ENCODE peak calls at places on chromosomes 1 and 21, in six cellular contexts. One of them, this sample, is unnamed.

GRCh38 chr1:21396516-21396915 is 43.4 kb upstream of the NBPF3 start:
- DNase-seq in Kasumi-1: peak; percentile 29
- DNase-seq in endothelial cell: no peak
- DNase-seq in T1000: no peak
- DNase-seq in iPS DF 19.7: no peak
- DNase-seq in Calu3: no peak
- DNase-seq in this sample: no peak

GRCh38 chr1:26959722-26960624 is at the start of gene KDF1:
- DNase-seq in Kasumi-1: no peak
- DNase-seq in endothelial cell: no peak
- DNase-seq in T1000: no peak
- DNase-seq in iPS DF 19.7: peak; percentile 73
- DNase-seq in Calu3: peak; percentile 91
- DNase-seq in this sample: peak; percentile 76

GRCh38 chr1:211920141-211920572 is 89.6 kb upstream of the LPGAT1 start:
- DNase-seq in Kasumi-1: peak; percentile 70
- DNase-seq in endothelial cell: no peak
- DNase-seq in T1000: peak; percentile 33
- DNase-seq in iPS DF 19.7: no peak
- DNase-seq in Calu3: peak; percentile 19
- DNase-seq in this sample: no peak

GRCh38 chr1:98179159-98179558 is 258.3 kb upstream of the DPYD start:
- DNase-seq in Kasumi-1: no peak
- DNase-seq in endothelial cell: no peak
- DNase-seq in T1000: no peak
- DNase-seq in iPS DF 19.7: no peak
- DNase-seq in Calu3: no peak
- DNase-seq in this sample: no peak

GRCh38 chr1:213211201-213211600 is 160.2 kb downstream of the RPS6KC1 start:
- DNase-seq in Kasumi-1: no peak
- DNase-seq in endothelial cell: no peak
- DNase-seq in T1000: no peak
- DNase-seq in iPS DF 19.7: no peak
- DNase-seq in Calu3: no peak
- DNase-seq in this sample: no peak

GRCh38 chr1:202149566-202149965 is 5.0 kb upstream of the ARL8A start:
- DNase-seq in Kasumi-1: no peak
- DNase-seq in endothelial cell: no peak
- DNase-seq in T1000: no peak
- DNase-seq in iPS DF 19.7: no peak
- DNase-seq in Calu3: no peak
- DNase-seq in this sample: no peak

GRCh38 chr1:53500184-53501064 is 41.2 kb downstream of the DMRTB1 start:
- DNase-seq in Kasumi-1: no peak
- DNase-seq in endothelial cell: no peak
- DNase-seq in T1000: no peak
- DNase-seq in iPS DF 19.7: no peak
- DNase-seq in Calu3: no peak
- DNase-seq in this sample: no peak

GRCh38 chr1:43540653-43541071 is 10.0 kb downstream of the PTPRF start:
- DNase-seq in Kasumi-1: no peak
- DNase-seq in endothelial cell: no peak
- DNase-seq in T1000: no peak
- DNase-seq in iPS DF 19.7: no peak
- DNase-seq in Calu3: no peak
- DNase-seq in this sample: no peak

GRCh38 chr21:45220106-45220505 is 67.6 kb downstream of the POFUT2 start:
- DNase-seq in Kasumi-1: no peak
- DNase-seq in endothelial cell: no peak
- DNase-seq in T1000: no peak
- DNase-seq in iPS DF 19.7: no peak
- DNase-seq in Calu3: no peak
- DNase-seq in this sample: no peak

GRCh38 chr1:222240536-222241181 is 307.2 kb downstream of the HHIPL2 start:
- DNase-seq in Kasumi-1: no peak
- DNase-seq in endothelial cell: no peak
- DNase-seq in T1000: no peak
- DNase-seq in iPS DF 19.7: no peak
- DNase-seq in Calu3: no peak
- DNase-seq in this sample: no peak

This sample was measured in mesothelial cell of epicardium.